ENCODE peak calls at places on chromosomes 12 and 14, in ten cellular contexts. E, Y, G, C, H, W, F, O, Z and M are unnamed samples.

GRCh38 chr12:54521291-54522062 is 23.9 kb downstream of the NCKAP1L start:
- DNase-seq in E (no peak), Y (no peak), G (no peak), C (no peak), H (no peak), W (no peak), F (no peak), O (no peak), Z (peak; percentile 24), M (no peak)

GRCh38 chr14:86942939-86943338 is 1050.0 kb downstream of the GALC start:
- DNase-seq in E (no peak), Y (no peak), G (no peak), C (no peak), H (no peak), W (no peak), F (no peak), O (no peak), Z (no peak), M (no peak)

GRCh38 chr12:49288412-49288853 is 6.5 kb upstream of the PRPH start:
- DNase-seq in E (peak; percentile 69), Y (peak; percentile 68), G (no peak), C (peak; percentile 49), H (peak; percentile 67), W (peak; percentile 39), F (peak; percentile 69), O (peak; percentile 53), Z (peak; percentile 49), M (no peak)

GRCh38 chr12:44930972-44931600 is 55.0 kb upstream of the NELL2 start:
- DNase-seq in E (no peak), Y (peak; percentile 25), G (peak; percentile 64), C (peak; percentile 64), H (no peak), W (peak; percentile 65), F (peak; percentile 80), O (peak; percentile 82), Z (no peak), M (peak; percentile 28)

GRCh38 chr12:107805488-107806180 is 31.1 kb downstream of the ASCL4 start:
- DNase-seq in E (no peak), Y (no peak), G (no peak), C (no peak), H (no peak), W (no peak), F (no peak), O (no peak), Z (no peak), M (no peak)

GRCh38 chr12:57103856-57104255 is 7.3 kb downstream of the STAT6 start:
- DNase-seq in E (no peak), Y (no peak), G (no peak), C (no peak), H (no peak), W (no peak), F (no peak), O (no peak), Z (no peak), M (no peak)

GRCh38 chr12:30692470-30692869 is 3.2 kb downstream of the IPO8 start:
- DNase-seq in E (no peak), Y (no peak), G (no peak), C (peak; percentile 31), H (no peak), W (no peak), F (peak; percentile 28), O (no peak), Z (no peak), M (no peak)

GRCh38 chr14:65846469-65846868 is 433.9 kb downstream of the FUT8 start:
- DNase-seq in E (no peak), Y (no peak), G (no peak), C (no peak), H (no peak), W (no peak), F (no peak), O (no peak), Z (no peak), M (no peak)

GRCh38 chr12:105670664-105671063 is 340.2 kb downstream of the C12orf75 start:
- DNase-seq in E (no peak), Y (no peak), G (no peak), C (peak; percentile 33), H (no peak), W (no peak), F (peak; percentile 6), O (no peak), Z (no peak), M (no peak)

GRCh38 chr12:121095544-121096198 is 37.0 kb upstream of the P2RX7 start:
- DNase-seq in E (peak; percentile 76), Y (peak; percentile 58), G (peak; percentile 73), C (peak; percentile 36), H (peak; percentile 68), W (peak; percentile 51), F (peak; percentile 52), O (peak; percentile 45), Z (peak; percentile 68), M (no peak)

GRCh38 chr14:80324649-80325048 is 113.3 kb upstream of the DIO2 start:
- DNase-seq in E (no peak), Y (no peak), G (no peak), C (no peak), H (no peak), W (no peak), F (no peak), O (no peak), Z (no peak), M (no peak)

GRCh38 chr14:88559852-88560251 is 3.0 kb upstream of the ZC3H14 start:
- DNase-seq in E (no peak), Y (no peak), G (no peak), C (peak; percentile 64), H (no peak), W (peak; percentile 77), F (peak; percentile 73), O (no peak), Z (no peak), M (peak; percentile 17)

GRCh38 chr14:88166616-88167015 is 156.5 kb downstream of the KCNK10 start:
- DNase-seq in E (no peak), Y (no peak), G (no peak), C (peak; percentile 4), H (no peak), W (no peak), F (peak; percentile 38), O (no peak), Z (no peak), M (no peak)

GRCh38 chr12:75041481-75041880 is 168.2 kb downstream of the KCNC2 start:
- DNase-seq in E (no peak), Y (no peak), G (no peak), C (no peak), H (no peak), W (no peak), F (no peak), O (no peak), Z (no peak), M (no peak)

GRCh38 chr12:50662121-50662480 is 101.8 kb upstream of the ATF1 start:
- DNase-seq in E (no peak), Y (no peak), G (no peak), C (no peak), H (no peak), W (no peak), F (no peak), O (no peak), Z (no peak), M (no peak)

GRCh38 chr12:1760566-1761382 is 59.6 kb upstream of the LRTM2 start:
- DNase-seq in E (no peak), Y (no peak), G (peak; percentile 42), C (peak; percentile 12), H (no peak), W (peak; percentile 94), F (peak; percentile 76), O (no peak), Z (no peak), M (no peak)

GRCh38 chr14:102498005-102498677 is 11.4 kb downstream of the ANKRD9 start:
- DNase-seq in E (no peak), Y (peak; percentile 58), G (no peak), C (no peak), H (no peak), W (no peak), F (no peak), O (no peak), Z (no peak), M (no peak)

GRCh38 chr14:91649930-91650329 is 82.0 kb downstream of the CATSPERB start:
- DNase-seq in E (no peak), Y (peak; percentile 18), G (peak; percentile 10), C (peak; percentile 16), H (peak; percentile 22), W (peak; percentile 23), F (peak; percentile 73), O (no peak), Z (no peak), M (no peak)

GRCh38 chr14:74275265-74275841 is 27.4 kb downstream of the ABCD4 start:
- DNase-seq in E (no peak), Y (no peak), G (no peak), C (peak; percentile 81), H (no peak), W (no peak), F (peak; percentile 93), O (no peak), Z (no peak), M (peak; percentile 90)

GRCh38 chr14:55446127-55446736 is 5.8 kb upstream of the TBPL2 start:
- DNase-seq in E (peak; percentile 36), Y (peak; percentile 76), G (no peak), C (peak; percentile 84), H (peak; percentile 80), W (peak; percentile 49), F (peak; percentile 92), O (peak; percentile 81), Z (peak; percentile 45), M (peak; percentile 41)

GRCh38 chr12:50778663-50779590 is 15.0 kb downstream of the ATF1 start:
- DNase-seq in E (no peak), Y (no peak), G (no peak), C (no peak), H (no peak), W (no peak), F (no peak), O (no peak), Z (no peak), M (no peak)

GRCh38 chr14:96639550-96639949 is 137.4 kb downstream of the PAPOLA start:
- DNase-seq in E (no peak), Y (no peak), G (no peak), C (no peak), H (no peak), W (no peak), F (no peak), O (no peak), Z (no peak), M (no peak)

GRCh38 chr14:101404426-101405170 is 156.7 kb upstream of the DIO3 start:
- DNase-seq in E (no peak), Y (no peak), G (no peak), C (no peak), H (no peak), W (no peak), F (no peak), O (no peak), Z (no peak), M (no peak)

GRCh38 chr12:79668113-79668512 is 22.7 kb downstream of the PAWR start:
- DNase-seq in E (no peak), Y (no peak), G (no peak), C (no peak), H (no peak), W (no peak), F (no peak), O (no peak), Z (no peak), M (no peak)

GRCh38 chr12:107091381-107091780 is 2.0 kb downstream of the CRY1 start:
- DNase-seq in E (no peak), Y (no peak), G (no peak), C (peak; percentile 64), H (no peak), W (no peak), F (peak; percentile 82), O (no peak), Z (no peak), M (no peak)

GRCh38 chr12:124041907-124042306 is 68.9 kb downstream of the ZNF664 start:
- DNase-seq in E (no peak), Y (no peak), G (no peak), C (no peak), H (no peak), W (no peak), F (no peak), O (no peak), Z (no peak), M (no peak)

GRCh38 chr12:110266980-110267620 is 13.9 kb upstream of the ATP2A2 start:
- DNase-seq in E (no peak), Y (no peak), G (peak; percentile 60), C (peak; percentile 87), H (no peak), W (no peak), F (peak; percentile 72), O (peak; percentile 55), Z (no peak), M (peak; percentile 34)

GRCh38 chr12:54017027-54017788 is 8.4 kb downstream of the HOXC8 start:
- DNase-seq in E (no peak), Y (no peak), G (no peak), C (no peak), H (no peak), W (peak; percentile 86), F (no peak), O (no peak), Z (no peak), M (peak; percentile 49)